ENCODE peak calls at places on chromosomes 13 and 19, in five cellular contexts. T is stomach, W is heart left ventricle, P is tibial nerve, I is PC-3. H is an unnamed sample.

GRCh38 chr19:39145180-39145953 is 19.8 kb downstream of the PAK4 start:
- DNase-seq in W (no peak), I (no peak), T (no peak), P (no peak), H (no peak)

GRCh38 chr13:29961036-29961685 is 110.7 kb upstream of the UBL3 start:
- DNase-seq in W (no peak), P (no peak), I (no peak), T (no peak), H (no peak)

GRCh38 chr13:21061077-21061945 is at the start of gene LATS2:
- DNase-seq in P (peak; percentile 97), T (peak; percentile 97), W (peak; percentile 98), I (peak; percentile 94), H (peak; percentile 95)

GRCh38 chr13:100916943-100917342 is 242.3 kb upstream of the TMTC4 start:
- DNase-seq in W (no peak), P (no peak), I (no peak), T (no peak), H (no peak)

GRCh38 chr13:70090036-70090723 is 17.4 kb upstream of the ATXN8OS start:
- DNase-seq in T (no peak), P (no peak), I (no peak), W (no peak), H (no peak)

GRCh38 chr13:32728327-32728726 is 142.1 kb downstream of the PDS5B start:
- DNase-seq in T (no peak), I (no peak), P (no peak), W (no peak), H (no peak)

GRCh38 chr19:39676004-39676403 is 20.3 kb downstream of the LGALS16 start:
- DNase-seq in W (no peak), I (peak; percentile 32), P (no peak), T (no peak), H (no peak)

GRCh38 chr19:1665565-1666047 is 13.2 kb upstream of the TCF3 start:
- DNase-seq in W (no peak), P (no peak), T (no peak), I (no peak), H (no peak)

GRCh38 chr19:3950871-3951861 is 18.3 kb downstream of the NMRK2 start:
- DNase-seq in P (no peak), T (no peak), I (no peak), W (peak; percentile 79), H (no peak)

GRCh38 chr13:87696458-87696857 is 25.3 kb downstream of the SLITRK5 start:
- DNase-seq in W (no peak), I (no peak), P (no peak), T (no peak), H (no peak)

GRCh38 chr13:52195052-52195837 is 35.8 kb upstream of the NEK3 start:
- DNase-seq in P (peak; percentile 50), T (peak; percentile 79), I (peak; percentile 9), W (peak; percentile 83), H (peak; percentile 36)

GRCh38 chr19:54430306-54431254 is 15.3 kb downstream of the TTYH1 start:
- DNase-seq in W (peak; percentile 70), P (no peak), T (no peak), I (peak; percentile 74), H (peak; percentile 80)

GRCh38 chr13:80141114-80141849 is 199.6 kb downstream of the SPRY2 start:
- DNase-seq in P (peak; percentile 21), I (no peak), W (peak; percentile 71), T (peak; percentile 36), H (no peak)

GRCh38 chr13:24083722-24084421 is 76.6 kb upstream of the SPATA13 start:
- DNase-seq in W (no peak), I (no peak), P (no peak), T (no peak), H (no peak)

GRCh38 chr19:16951529-16951928 is 62.7 kb downstream of the F2RL3 start:
- DNase-seq in I (peak; percentile 50), W (no peak), T (no peak), P (no peak), H (no peak)

GRCh38 chr19:56504581-56504980 is 3.1 kb upstream of the ZNF471 start:
- DNase-seq in I (no peak), P (no peak), W (no peak), T (no peak), H (no peak)

GRCh38 chr13:56166864-56167263 is 973.9 kb upstream of the PRR20A start:
- DNase-seq in T (no peak), I (no peak), P (no peak), W (no peak), H (no peak)

GRCh38 chr13:30880151-30880551 is 25.9 kb upstream of the MEDAG start:
- DNase-seq in T (no peak), W (no peak), P (no peak), I (no peak), H (no peak)

DNA sequence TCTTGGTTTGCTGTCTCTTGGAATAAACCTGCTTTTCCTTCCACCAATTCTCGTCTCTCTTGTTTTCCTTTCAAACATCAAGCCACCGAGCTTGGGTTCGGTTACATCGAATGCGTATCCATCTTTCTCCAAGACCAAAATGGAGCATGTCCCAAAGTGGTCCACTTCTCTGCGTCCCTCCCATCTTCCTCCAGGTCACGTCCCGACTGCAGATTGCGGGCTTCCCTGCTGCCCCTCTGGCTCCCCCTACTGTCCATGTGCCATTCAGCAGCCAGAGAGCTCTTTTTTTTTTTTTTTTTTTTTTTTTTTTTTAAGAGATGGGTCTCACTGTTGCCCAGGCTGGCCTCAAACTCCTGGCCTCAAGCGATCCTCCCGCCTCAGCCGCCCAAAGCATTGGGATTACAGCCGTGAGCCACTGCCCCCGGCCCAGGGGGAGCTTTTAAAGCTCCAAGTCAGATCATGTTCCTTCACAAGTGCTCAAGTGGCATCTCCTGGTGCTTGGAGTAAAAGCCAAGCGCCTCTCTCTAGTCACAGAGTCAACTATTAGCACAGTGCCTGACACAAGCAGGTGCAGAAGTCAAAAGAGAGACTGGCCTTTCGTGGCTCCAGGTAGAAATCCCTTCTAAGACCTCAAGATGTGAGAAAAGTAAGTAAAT is 10.0 kb downstream of the COL5A3 start:
- DNase-seq in I (peak; percentile 81), W (peak; percentile 64), P (peak; percentile 82), T (peak; percentile 70), H (peak; percentile 72)
- TF ChIP-seq CTCF in I (peak; percentile 81), W (peak; percentile 63), P (peak; percentile 59), T (peak; percentile 46), H (peak; percentile 61)

DNA sequence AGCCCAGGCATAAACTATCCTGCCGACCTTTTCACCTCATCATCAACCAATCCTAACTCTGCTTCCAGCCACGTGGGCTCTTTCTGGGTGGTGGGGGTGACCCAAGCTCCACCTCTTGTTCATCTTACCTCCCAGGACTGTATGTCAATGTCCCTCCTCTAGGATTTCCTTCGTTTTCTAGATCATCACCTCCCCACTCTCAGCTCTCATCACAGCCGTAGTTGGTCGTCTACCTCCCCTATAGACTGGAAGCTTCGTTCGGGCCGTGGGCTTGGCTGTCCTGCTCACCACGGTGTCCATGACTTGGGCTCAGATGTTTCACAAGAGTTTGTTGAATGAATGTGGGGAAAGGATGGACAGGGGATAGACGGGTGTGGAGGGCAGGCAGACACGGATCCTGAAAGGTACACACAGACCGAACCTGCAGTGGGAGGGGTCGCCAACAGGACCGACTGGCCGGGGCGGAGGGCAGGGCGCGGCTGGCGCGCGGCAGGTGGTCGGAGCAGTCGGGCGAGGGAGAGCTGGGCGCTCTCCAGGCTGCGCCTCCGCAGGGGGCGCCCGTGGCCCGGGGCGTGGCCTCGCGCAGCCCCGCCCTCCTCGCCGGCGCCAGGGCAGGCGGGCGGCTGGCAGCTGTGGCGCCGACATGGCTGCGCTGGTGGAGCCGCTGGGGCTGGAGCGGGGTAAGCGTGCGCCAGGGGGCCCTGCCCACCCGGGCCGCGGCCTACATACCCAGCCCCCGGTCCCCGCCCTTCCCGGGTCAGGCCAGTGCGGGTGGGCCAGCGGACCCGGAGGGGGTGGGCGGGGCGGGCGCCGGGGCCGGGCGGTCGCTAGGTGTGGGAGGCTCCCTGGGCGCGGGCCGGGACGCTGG is at the start of gene LIN7B:
- DNase-seq in W (peak; percentile 80), P (no peak), I (peak; percentile 73), T (peak; percentile 77), H (peak; percentile 91)
- TF ChIP-seq CTCF in W (peak; percentile 43), P (peak; percentile 80), I (peak; percentile 37), T (peak; percentile 35), H (peak; percentile 73)

GRCh38 chr13:99265162-99265822 is 7.1 kb upstream of the GPR18 start:
- DNase-seq in T (no peak), I (no peak), P (no peak), W (no peak), H (no peak)

GRCh38 chr13:99264053-99264452 is 5.9 kb upstream of the GPR18 start:
- DNase-seq in W (no peak), T (no peak), I (no peak), P (no peak), H (no peak)

GRCh38 chr13:99266827-99267226 is 8.6 kb upstream of the GPR18 start:
- DNase-seq in I (peak; percentile 45), P (no peak), T (no peak), W (no peak), H (no peak)

GRCh38 chr13:99267927-99268326 is 9.7 kb upstream of the GPR18 start:
- DNase-seq in P (no peak), W (no peak), T (no peak), I (no peak), H (no peak)

DNA sequence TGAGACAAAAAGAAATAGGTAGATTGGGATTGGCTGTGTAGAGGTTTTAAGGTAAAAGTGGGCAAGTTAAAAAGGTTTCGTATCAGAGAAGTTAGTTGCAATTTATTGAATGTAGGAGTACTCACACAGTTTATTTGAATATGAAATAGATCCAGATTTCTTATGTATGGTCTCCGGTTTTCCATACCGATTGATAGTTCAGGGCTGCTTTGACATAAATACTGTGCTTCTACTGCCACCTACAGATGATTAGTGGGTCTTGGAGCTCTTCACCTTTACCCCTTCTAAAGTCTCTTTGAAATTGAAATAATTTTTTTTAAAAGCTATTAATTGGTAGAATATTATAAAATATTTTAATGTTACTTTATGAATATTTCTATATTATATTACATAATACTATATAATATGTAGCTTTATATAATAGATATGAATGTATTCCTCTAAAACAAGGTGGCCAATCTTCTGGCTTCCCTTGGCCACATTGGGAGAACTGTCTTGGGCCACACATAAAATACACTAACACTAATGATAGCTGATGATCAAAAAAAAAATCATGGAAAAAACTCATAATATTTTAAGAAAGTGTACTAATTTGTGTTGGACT is 7.7 kb upstream of the GPR18 start:
- DNase-seq in T (no peak), I (peak; percentile 61), P (no peak), W (no peak), H (no peak)
- TF ChIP-seq CTCF in T (peak; percentile 39), I (peak; percentile 62), P (peak; percentile 38), W (peak; percentile 68), H (no peak)

GRCh38 chr19:7386769-7387168 is 38.0 kb downstream of the ARHGEF18 start:
- DNase-seq in T (no peak), P (no peak), I (no peak), W (no peak), H (no peak)

GRCh38 chr19:7382694-7383093 is 34.0 kb downstream of the ARHGEF18 start:
- DNase-seq in P (no peak), T (no peak), W (no peak), I (no peak), H (no peak)

GRCh38 chr19:7385062-7385461 is 36.3 kb downstream of the ARHGEF18 start:
- DNase-seq in T (no peak), W (no peak), P (no peak), I (no peak), H (no peak)

GRCh38 chr19:7383284-7383683 is 34.5 kb downstream of the ARHGEF18 start:
- DNase-seq in T (no peak), W (no peak), P (no peak), I (no peak), H (no peak)

DNA sequence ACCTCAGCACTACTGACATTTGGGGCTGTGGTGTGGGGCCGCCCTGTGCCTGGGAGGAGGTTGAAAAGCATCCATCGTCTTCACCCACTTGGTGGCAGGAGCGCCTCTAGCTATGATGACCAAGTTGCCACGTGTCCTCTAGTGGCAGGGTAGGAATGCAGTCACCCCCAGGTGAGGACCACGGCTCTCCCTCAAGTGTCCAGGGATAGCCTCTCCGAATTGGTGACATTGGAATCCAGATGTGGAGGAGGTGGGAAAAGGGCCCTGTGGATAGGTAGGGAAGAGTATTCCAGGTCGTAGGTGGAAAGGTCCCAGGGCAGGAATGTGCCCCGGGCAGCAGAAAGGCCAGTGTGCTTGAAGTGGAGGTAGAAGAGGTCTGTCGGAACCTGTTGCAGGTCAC is 37.6 kb downstream of the ARHGEF18 start:
- DNase-seq in T (no peak), P (no peak), I (peak; percentile 45), W (no peak), H (no peak)
- TF ChIP-seq CTCF in T (no peak), P (no peak), I (peak; percentile 63), W (no peak), H (no peak)

H was measured in Calu3.